ENCODE peak calls at places on chromosomes 7 and 10, in five cellular contexts. One of them, this sample, is unnamed.
A peak's percentile ranks its signal among the peaks of the same experiment; 100 is the strongest.

GRCh38 chr7:158573310-158573709 is 14.3 kb downstream of the PTPRN2 start:
- DNase-seq in SK-N-SH: no peak
- DNase-seq in neural progenitor cell: no peak
- DNase-seq in tibial artery: no peak
- DNase-seq in heart right ventricle: no peak
- DNase-seq in this sample: no peak

GRCh38 chr7:74690474-74690873 is 33.0 kb downstream of the GTF2I start:
- DNase-seq in SK-N-SH: no peak
- DNase-seq in neural progenitor cell: no peak
- DNase-seq in tibial artery: no peak
- DNase-seq in heart right ventricle: no peak
- DNase-seq in this sample: no peak

GRCh38 chr10:60434418-60435046 is 44.9 kb upstream of the ANK3 start:
- DNase-seq in SK-N-SH: peak; percentile 61
- DNase-seq in neural progenitor cell: peak; percentile 61
- DNase-seq in tibial artery: peak; percentile 26
- DNase-seq in heart right ventricle: peak; percentile 40
- DNase-seq in this sample: peak; percentile 76

GRCh38 chr10:60353519-60354258 is 36.0 kb downstream of the ANK3 start:
- DNase-seq in SK-N-SH: no peak
- DNase-seq in neural progenitor cell: peak; percentile 51
- DNase-seq in tibial artery: no peak
- DNase-seq in heart right ventricle: peak; percentile 16
- DNase-seq in this sample: peak; percentile 26

GRCh38 chr10:49318028-49318427 is 19.1 kb downstream of the C10orf71 start:
- DNase-seq in SK-N-SH: no peak
- DNase-seq in neural progenitor cell: no peak
- DNase-seq in tibial artery: no peak
- DNase-seq in heart right ventricle: no peak
- DNase-seq in this sample: no peak

GRCh38 chr10:51886438-51887068 is 187.2 kb upstream of the CSTF2T start:
- DNase-seq in SK-N-SH: no peak
- DNase-seq in neural progenitor cell: no peak
- DNase-seq in tibial artery: no peak
- DNase-seq in heart right ventricle: no peak
- DNase-seq in this sample: no peak

GRCh38 chr7:33243319-33243881 is 114.0 kb downstream of the BBS9 start:
- DNase-seq in SK-N-SH: peak; percentile 57
- DNase-seq in neural progenitor cell: peak; percentile 55
- DNase-seq in tibial artery: no peak
- DNase-seq in heart right ventricle: peak; percentile 5
- DNase-seq in this sample: no peak

GRCh38 chr7:106071999-106072714 is 40.0 kb downstream of the SYPL1 start:
- DNase-seq in SK-N-SH: peak; percentile 71
- DNase-seq in neural progenitor cell: no peak
- DNase-seq in tibial artery: no peak
- DNase-seq in heart right ventricle: peak; percentile 73
- DNase-seq in this sample: peak; percentile 69

GRCh38 chr10:110742801-110743200 is 98.7 kb downstream of the RBM20 start:
- DNase-seq in SK-N-SH: no peak
- DNase-seq in neural progenitor cell: no peak
- DNase-seq in tibial artery: no peak
- DNase-seq in heart right ventricle: peak; percentile 41
- DNase-seq in this sample: no peak

GRCh38 chr7:75916259-75916658 is 1.3 kb downstream of the POR start:
- DNase-seq in SK-N-SH: no peak
- DNase-seq in neural progenitor cell: no peak
- DNase-seq in tibial artery: no peak
- DNase-seq in heart right ventricle: no peak
- DNase-seq in this sample: no peak

GRCh38 chr7:98852826-98853225 is 17.0 kb downstream of the TMEM130 start:
- DNase-seq in SK-N-SH: peak; percentile 3
- DNase-seq in neural progenitor cell: no peak
- DNase-seq in tibial artery: no peak
- DNase-seq in heart right ventricle: no peak
- DNase-seq in this sample: no peak

GRCh38 chr7:17472518-17472917 is 174.1 kb downstream of the AHR start:
- DNase-seq in SK-N-SH: no peak
- DNase-seq in neural progenitor cell: no peak
- DNase-seq in tibial artery: no peak
- DNase-seq in heart right ventricle: no peak
- DNase-seq in this sample: no peak

GRCh38 chr10:7425691-7426090 is 14.9 kb upstream of the SFMBT2 start:
- DNase-seq in SK-N-SH: no peak
- DNase-seq in neural progenitor cell: no peak
- DNase-seq in tibial artery: no peak
- DNase-seq in heart right ventricle: no peak
- DNase-seq in this sample: no peak
- H3K4me1 ChIP-seq in SK-N-SH: no peaks in the 10 kb centered on the region
- H3K4me1 ChIP-seq in neural progenitor cell: peaks cover 6% of the 10 kb centered on the region
- H3K4me1 ChIP-seq in tibial artery: no peaks in the 10 kb centered on the region
- H3K4me1 ChIP-seq in heart right ventricle: no peaks in the 10 kb centered on the region
- H3K4me1 ChIP-seq in this sample: no peaks in the 10 kb centered on the region

DNA sequence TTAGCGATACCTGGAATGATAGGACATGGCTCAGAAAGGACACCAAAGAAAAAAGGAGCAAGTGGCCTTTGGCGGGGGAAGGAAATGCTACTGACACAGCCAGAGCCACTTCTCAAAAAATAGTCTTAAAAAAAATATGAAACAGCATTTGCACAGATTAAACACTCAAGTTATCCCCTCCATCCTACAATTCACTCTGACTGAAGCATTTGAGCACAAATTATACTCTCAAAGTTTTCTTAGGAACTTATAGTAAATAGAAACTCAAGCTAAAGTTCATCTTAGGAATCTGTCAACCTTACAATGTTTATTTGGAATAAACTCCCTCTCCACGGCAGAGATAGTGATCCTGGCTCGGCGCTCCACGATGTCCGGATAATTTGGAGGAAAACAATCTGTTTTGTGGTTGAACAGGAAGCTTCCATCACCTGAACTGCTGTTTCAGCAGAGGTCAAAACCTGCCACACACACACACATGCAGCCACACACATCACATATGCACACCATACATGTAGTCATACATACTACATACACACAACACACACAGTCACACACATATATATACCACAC is 79.8 kb downstream of the C7orf25 start:
- DNase-seq in SK-N-SH: no peak
- DNase-seq in neural progenitor cell: no peak
- DNase-seq in tibial artery: no peak
- DNase-seq in heart right ventricle: no peak
- DNase-seq in this sample: no peak
- H3K27me3 ChIP-seq in SK-N-SH: peaks cover 48% of the 10 kb centered on the region
- H3K27me3 ChIP-seq in neural progenitor cell: no peaks in the 10 kb centered on the region
- H3K27me3 ChIP-seq in tibial artery: no peaks in the 10 kb centered on the region
- H3K27me3 ChIP-seq in heart right ventricle: no peaks in the 10 kb centered on the region
- H3K27me3 ChIP-seq in this sample: no peaks in the 10 kb centered on the region

GRCh38 chr10:75610187-75610586 is 178.8 kb downstream of the LRMDA start:
- DNase-seq in SK-N-SH: no peak
- DNase-seq in neural progenitor cell: no peak
- DNase-seq in tibial artery: no peak
- DNase-seq in heart right ventricle: no peak
- DNase-seq in this sample: no peak
- H3K4me1 ChIP-seq in SK-N-SH: no peaks in the 10 kb centered on the region
- H3K4me1 ChIP-seq in neural progenitor cell: peaks cover 28% of the 10 kb centered on the region
- H3K4me1 ChIP-seq in tibial artery: no peaks in the 10 kb centered on the region
- H3K4me1 ChIP-seq in heart right ventricle: peaks cover 50% of the 10 kb centered on the region
- H3K4me1 ChIP-seq in this sample: peaks cover 7% of the 10 kb centered on the region

GRCh38 chr10:23186697-23187096 is 5.4 kb upstream of the PTF1A start:
- DNase-seq in SK-N-SH: no peak
- DNase-seq in neural progenitor cell: no peak
- DNase-seq in tibial artery: no peak
- DNase-seq in heart right ventricle: no peak
- DNase-seq in this sample: no peak

GRCh38 chr10:23187155-23187554 is 5.0 kb upstream of the PTF1A start:
- DNase-seq in SK-N-SH: no peak
- DNase-seq in neural progenitor cell: no peak
- DNase-seq in tibial artery: no peak
- DNase-seq in heart right ventricle: no peak
- DNase-seq in this sample: no peak

GRCh38 chr10:23190872-23191763 is 994 bp upstream of the PTF1A start:
- DNase-seq in SK-N-SH: no peak
- DNase-seq in neural progenitor cell: peak; percentile 75
- DNase-seq in tibial artery: no peak
- DNase-seq in heart right ventricle: no peak
- DNase-seq in this sample: no peak

GRCh38 chr10:23186178-23186577 is 5.9 kb upstream of the PTF1A start:
- DNase-seq in SK-N-SH: no peak
- DNase-seq in neural progenitor cell: no peak
- DNase-seq in tibial artery: no peak
- DNase-seq in heart right ventricle: no peak
- DNase-seq in this sample: no peak

DNA sequence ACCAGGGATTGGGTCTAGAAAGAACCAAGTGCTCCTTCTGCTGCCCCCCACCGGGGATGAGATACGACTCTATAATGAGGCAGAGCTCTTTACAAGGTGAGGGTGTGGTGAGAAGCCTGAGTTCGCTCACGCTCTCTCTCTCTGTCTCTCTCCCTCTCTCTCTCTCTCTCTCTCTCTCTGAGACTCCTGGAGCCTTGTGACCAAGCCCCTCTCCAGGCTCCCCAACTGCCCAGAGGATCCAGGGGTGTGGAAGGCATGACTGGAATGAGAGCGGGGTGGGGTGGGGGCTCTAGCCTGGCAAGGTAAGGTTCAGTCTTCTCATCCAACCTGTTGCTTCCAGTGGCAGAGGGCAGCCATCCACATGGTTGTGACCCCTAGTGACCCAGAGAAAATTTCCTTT is 3.1 kb upstream of the PTF1A start:
- DNase-seq in SK-N-SH: no peak
- DNase-seq in neural progenitor cell: no peak
- DNase-seq in tibial artery: no peak
- DNase-seq in heart right ventricle: no peak
- DNase-seq in this sample: no peak
- H3K27me3 ChIP-seq in SK-N-SH: peaks cover 20% of the 10 kb centered on the region
- H3K27me3 ChIP-seq in neural progenitor cell: peaks cover 100% of the 10 kb centered on the region
- H3K27me3 ChIP-seq in tibial artery: peaks cover 54% of the 10 kb centered on the region
- H3K27me3 ChIP-seq in heart right ventricle: peaks cover 97% of the 10 kb centered on the region
- H3K27me3 ChIP-seq in this sample: no peaks in the 10 kb centered on the region

DNA sequence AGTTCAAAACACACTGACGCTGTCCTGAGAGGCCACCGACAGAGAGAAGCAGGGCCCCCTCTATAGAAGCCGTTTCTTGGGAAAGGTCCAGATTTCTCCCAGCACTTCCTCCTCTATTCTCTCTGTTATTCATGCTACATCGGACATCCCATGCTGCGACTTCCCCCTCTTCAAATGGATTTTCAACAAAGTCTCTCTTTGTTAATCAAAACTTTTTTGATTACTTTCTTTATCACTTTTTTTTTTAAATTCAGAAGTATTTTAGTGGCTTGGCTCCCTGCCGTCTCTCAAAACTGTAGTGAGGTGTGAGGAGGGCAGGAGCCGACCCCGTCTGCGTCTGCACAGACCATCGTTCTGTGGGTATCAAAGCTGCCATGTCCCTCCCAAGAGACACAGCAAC is 298.9 kb upstream of the PITRM1 start:
- DNase-seq in SK-N-SH: no peak
- DNase-seq in neural progenitor cell: no peak
- DNase-seq in tibial artery: no peak
- DNase-seq in heart right ventricle: no peak
- DNase-seq in this sample: no peak
- H3K4me1 ChIP-seq in SK-N-SH: peaks cover 28% of the 10 kb centered on the region
- H3K4me1 ChIP-seq in neural progenitor cell: peaks cover 28% of the 10 kb centered on the region
- H3K4me1 ChIP-seq in tibial artery: peaks cover 7% of the 10 kb centered on the region
- H3K4me1 ChIP-seq in heart right ventricle: peaks cover 59% of the 10 kb centered on the region
- H3K4me1 ChIP-seq in this sample: peaks cover 15% of the 10 kb centered on the region

GRCh38 chr7:116671111-116671510 is 885 bp upstream of the MET start:
- DNase-seq in SK-N-SH: no peak
- DNase-seq in neural progenitor cell: no peak
- DNase-seq in tibial artery: no peak
- DNase-seq in heart right ventricle: no peak
- DNase-seq in this sample: no peak
- H3K27me3 ChIP-seq in SK-N-SH: peaks cover 24% of the 10 kb centered on the region
- H3K27me3 ChIP-seq in neural progenitor cell: peaks cover 45% of the 10 kb centered on the region
- H3K27me3 ChIP-seq in tibial artery: no peaks in the 10 kb centered on the region
- H3K27me3 ChIP-seq in heart right ventricle: no peaks in the 10 kb centered on the region
- H3K27me3 ChIP-seq in this sample: no peaks in the 10 kb centered on the region

DNA sequence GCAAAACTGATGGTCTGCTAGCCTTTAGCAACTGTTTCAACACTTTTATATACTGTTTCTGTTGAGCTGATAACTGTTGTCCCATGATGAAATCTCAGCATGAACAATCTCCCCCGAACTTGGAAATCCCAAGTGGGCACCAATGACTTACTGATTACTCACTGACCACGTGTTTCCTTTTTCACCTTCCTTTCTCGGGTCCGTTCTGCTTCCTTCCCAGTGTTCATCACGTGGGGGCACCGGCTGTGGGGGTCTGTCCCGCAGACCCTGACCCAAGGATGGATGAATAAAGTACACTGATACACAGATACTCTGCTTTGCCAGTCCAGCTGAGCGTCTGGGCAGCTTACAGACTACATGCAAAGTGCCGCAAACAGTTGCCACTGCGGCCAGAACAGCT is 39.0 kb upstream of the RASGEF1A start:
- DNase-seq in SK-N-SH: no peak
- DNase-seq in neural progenitor cell: no peak
- DNase-seq in tibial artery: no peak
- DNase-seq in heart right ventricle: no peak
- DNase-seq in this sample: no peak
- H3K4me1 ChIP-seq in SK-N-SH: no peaks in the 10 kb centered on the region
- H3K4me1 ChIP-seq in neural progenitor cell: peaks cover 8% of the 10 kb centered on the region
- H3K4me1 ChIP-seq in tibial artery: no peaks in the 10 kb centered on the region
- H3K4me1 ChIP-seq in heart right ventricle: peaks cover 5% of the 10 kb centered on the region
- H3K4me1 ChIP-seq in this sample: peaks cover 4% of the 10 kb centered on the region

This sample was measured in Caco-2.